ENCODE peak calls at places on chromosome 21, in seven cellular contexts. R, H, X, M, N, B and A are unnamed samples.
A peak's percentile ranks its signal among the peaks of the same experiment; 100 is the strongest.

GRCh38 chr21:36917487-36918158 is 48.8 kb downstream of the HLCS start:
- DNase-seq in M (no peak), R (peak; percentile 64), N (no peak), X (no peak), H (no peak), B (no peak), A (peak; percentile 37)

GRCh38 chr21:39332175-39332574 is 16.7 kb downstream of the HMGN1 start:
- DNase-seq in B (no peak), H (no peak), N (no peak), X (no peak), M (no peak), R (no peak), A (no peak)

GRCh38 chr21:40043423-40043822 is 176.2 kb downstream of the PCP4 start:
- DNase-seq in N (no peak), X (no peak), M (no peak), B (no peak), R (no peak), H (no peak), A (no peak)

GRCh38 chr21:46253610-46254124 is 25.1 kb upstream of the LSS start:
- DNase-seq in M (no peak), R (no peak), H (no peak), X (peak; percentile 23), N (peak; percentile 23), B (peak; percentile 53), A (peak; percentile 40)

GRCh38 chr21:17821121-17821520 is 2.0 kb upstream of the C21orf91 start:
- DNase-seq in H (no peak), N (no peak), B (no peak), M (no peak), R (no peak), X (no peak), A (no peak)

GRCh38 chr21:45393021-45393420 is 11.9 kb upstream of the COL18A1 start:
- DNase-seq in X (no peak), R (no peak), H (no peak), M (no peak), B (no peak), N (no peak), A (no peak)

GRCh38 chr21:35575280-35575915 is 484.9 kb downstream of the SETD4 start:
- DNase-seq in M (no peak), B (no peak), H (peak; percentile 12), X (no peak), R (peak; percentile 64), N (no peak), A (no peak)

GRCh38 chr21:44982558-44983244 is 42.9 kb downstream of the SLX9 start:
- DNase-seq in R (no peak), B (no peak), M (peak; percentile 97), X (no peak), H (no peak), N (no peak), A (no peak)

GRCh38 chr21:25039461-25040380 is 567.6 kb downstream of the MRPL39 start:
- DNase-seq in H (no peak), M (no peak), B (no peak), R (peak; percentile 48), N (no peak), X (no peak), A (no peak)

GRCh38 chr21:25911730-25912401 is 177.1 kb downstream of the GABPA start:
- DNase-seq in H (no peak), B (no peak), N (no peak), R (no peak), X (no peak), M (no peak), A (no peak)

GRCh38 chr21:45766501-45766900 is 123.0 kb downstream of the PCBP3 start:
- DNase-seq in X (no peak), N (no peak), B (no peak), H (no peak), M (no peak), R (no peak), A (no peak)

GRCh38 chr21:37746849-37747248 is 169.4 kb downstream of the KCNJ6 start:
- DNase-seq in R (no peak), X (no peak), N (no peak), H (no peak), M (no peak), B (no peak), A (no peak)

GRCh38 chr21:20802631-20803260 is 195.5 kb upstream of the NCAM2 start:
- DNase-seq in N (no peak), B (no peak), M (no peak), X (no peak), H (no peak), R (no peak), A (no peak)

GRCh38 chr21:41428847-41429246 is 2.8 kb downstream of the MX1 start:
- DNase-seq in M (peak; percentile 28), N (no peak), B (no peak), H (no peak), R (no peak), X (no peak), A (no peak)

GRCh38 chr21:45359451-45360217 is 45.3 kb upstream of the COL18A1 start:
- DNase-seq in N (no peak), X (no peak), R (no peak), H (no peak), M (no peak), B (no peak), A (peak; percentile 53)